ENCODE peak calls at places on chromosomes 5 and 9, in eight cellular contexts. D is posterior cingulate gyrus; B is dorsolateral prefrontal cortex; C is stimulated activated CD4-positive, alpha-beta T cell treated with anti-CD3 and anti-CD28 coated beads, Interleukin-15, amount 100 ng/mL, for 24 hours; J is NCI-H82; A is iPS-NIHi11; I is left ventricle myocardium inferior; W is endothelial cell. V is an unnamed sample.

GRCh38 chr5:16957305-16958165 is 21.4 kb upstream of the MYO10 start:
- DNase-seq in B (no peak), I (no peak), C (no peak), J (no peak), A (no peak), W (no peak), D (no peak), V (no peak)

GRCh38 chr9:36866840-36867239 is 167.2 kb downstream of the PAX5 start:
- DNase-seq in B (no peak), C (no peak), J (peak), W (no peak), A (peak), D (no peak), I (no peak), V (peak)

GRCh38 chr5:143060018-143060417 is 289.8 kb downstream of the ARHGAP26 start:
- DNase-seq in C (no peak), W (no peak), A (no peak), D (no peak), J (no peak), B (no peak), I (no peak), V (no peak)

GRCh38 chr9:85925493-85925892 is 15.5 kb upstream of the NAA35 start:
- DNase-seq in C (no peak), B (no peak), J (no peak), D (no peak), W (no peak), A (no peak), I (no peak), V (no peak)

GRCh38 chr9:86821011-86821845 is 126.1 kb downstream of the GAS1 start:
- DNase-seq in I (no peak), D (no peak), C (no peak), W (no peak), A (no peak), J (no peak), B (no peak), V (no peak)

GRCh38 chr9:124180557-124180956 is 77.2 kb upstream of the NEK6 start:
- DNase-seq in W (no peak), J (no peak), C (no peak), A (no peak), I (peak), D (peak), B (peak), V (no peak)

GRCh38 chr9:36738318-36738975 is 165.8 kb downstream of the MELK start:
- DNase-seq in B (no peak), J (no peak), I (no peak), W (no peak), D (no peak), C (no peak), A (no peak), V (no peak)

GRCh38 chr9:126419475-126419874 is 92.8 kb downstream of the MVB12B start:
- DNase-seq in C (no peak), I (peak), A (no peak), W (no peak), D (no peak), J (no peak), B (no peak), V (no peak)

GRCh38 chr9:123927625-123928308 is 2.2 kb downstream of the DENND1A start:
- DNase-seq in C (no peak), W (no peak), B (no peak), I (no peak), J (no peak), A (no peak), D (no peak), V (no peak)

GRCh38 chr9:129580211-129580915 is 40.5 kb downstream of the C9orf50 start:
- DNase-seq in A (no peak), C (peak), B (no peak), I (no peak), W (no peak), J (no peak), D (no peak), V (no peak)

GRCh38 chr5:160054047-160054446 is 45.1 kb downstream of the TTC1 start:
- DNase-seq in C (no peak), A (no peak), D (no peak), I (no peak), W (no peak), J (no peak), B (no peak), V (no peak)

GRCh38 chr9:78973906-78974305 is 597.9 kb upstream of the TLE4 start:
- DNase-seq in B (no peak), I (no peak), W (no peak), D (no peak), C (no peak), J (no peak), A (no peak), V (no peak)

GRCh38 chr5:136036991-136037705 is 8.4 kb downstream of the TGFBI start:
- DNase-seq in I (no peak), B (no peak), W (no peak), D (no peak), C (peak), J (no peak), A (no peak), V (peak)

GRCh38 chr5:79193643-79194042 is 42.3 kb upstream of the JMY start:
- DNase-seq in I (no peak), A (no peak), J (no peak), W (no peak), C (no peak), D (no peak), B (no peak), V (no peak)

GRCh38 chr9:35871514-35871913 is 1.3 kb upstream of the OR13J1 start:
- DNase-seq in B (no peak), C (no peak), J (no peak), I (no peak), W (no peak), D (no peak), A (no peak), V (no peak)

GRCh38 chr5:180154821-180155220 is 54.2 kb downstream of the RASGEF1C start:
- DNase-seq in J (no peak), W (no peak), D (no peak), B (peak), A (no peak), I (no peak), C (no peak), V (peak)

GRCh38 chr5:102570747-102571146 is 71.9 kb upstream of the SLCO6A1 start:
- DNase-seq in J (no peak), B (no peak), D (no peak), I (no peak), W (no peak), A (no peak), C (no peak), V (no peak)

GRCh38 chr9:134065720-134066419 is 2.0 kb downstream of the BRD3 start:
- DNase-seq in W (no peak), C (peak), J (no peak), B (no peak), D (no peak), A (peak), I (no peak), V (peak)

GRCh38 chr9:128006360-128007024 is 25.7 kb upstream of the EEIG1 start:
- DNase-seq in W (no peak), B (no peak), I (no peak), C (peak), A (no peak), D (no peak), J (no peak), V (no peak)

GRCh38 chr5:16245956-16246355 is 66.4 kb upstream of the MARCHF11 start:
- DNase-seq in A (no peak), B (no peak), J (no peak), D (no peak), I (no peak), C (no peak), W (no peak), V (no peak)

GRCh38 chr9:106697799-106698591 is 165.0 kb upstream of the ZNF462 start:
- DNase-seq in D (peak), A (no peak), I (peak), B (peak), W (no peak), C (no peak), J (peak), V (peak)

GRCh38 chr5:150186796-150187356 is 3.0 kb upstream of the SLC6A7 start:
- DNase-seq in B (no peak), D (no peak), W (no peak), J (no peak), I (no peak), C (no peak), A (no peak), V (no peak)

GRCh38 chr9:69931340-69931739 is 110.7 kb downstream of the CFAP95 start:
- DNase-seq in B (no peak), J (peak), D (no peak), I (no peak), W (no peak), A (peak), C (no peak), V (no peak)

GRCh38 chr5:139592289-139592688 is 31.1 kb downstream of the UBE2D2 start:
- DNase-seq in W (no peak), A (no peak), C (no peak), J (no peak), B (no peak), I (no peak), D (no peak), V (no peak)

GRCh38 chr5:17216974-17217325 is 481 bp upstream of the BASP1 start:
- DNase-seq in C (no peak), D (peak), A (no peak), I (no peak), W (peak), J (peak), B (peak), V (peak)

GRCh38 chr5:133341296-133341695 is 271.0 kb downstream of the FSTL4 start:
- DNase-seq in W (no peak), I (no peak), B (no peak), C (no peak), D (no peak), A (no peak), J (no peak), V (no peak)

GRCh38 chr5:174459832-174460448 is 264.4 kb upstream of the MSX2 start:
- DNase-seq in D (no peak), W (no peak), J (no peak), B (no peak), C (no peak), I (no peak), A (no peak), V (no peak)

GRCh38 chr5:146426853-146427618 is 20.1 kb upstream of the TCERG1 start:
- DNase-seq in J (peak), B (no peak), C (no peak), W (no peak), A (peak), D (no peak), I (no peak), V (no peak)

GRCh38 chr5:55603947-55604346 is 69.2 kb upstream of the PLPP1 start:
- DNase-seq in I (no peak), J (no peak), A (no peak), B (no peak), W (no peak), D (no peak), C (no peak), V (no peak)

GRCh38 chr9:130940693-130941576 is 1.9 kb upstream of the FIBCD1 start:
- DNase-seq in B (peak), D (peak), C (peak), A (peak), W (peak), I (peak), J (peak), V (peak)

V was measured in aorta.